ENCODE peak calls at places on chromosome 4, in four cellular contexts. F is colonic mucosa, U is endodermal cell, L is lower lobe of right lung. H is an unnamed sample.

GRCh38 chr4:55925235-55925634 is 23.5 kb upstream of the CEP135 start:
- DNase-seq in F (no peak), U (no peak), L (no peak), H (no peak)

GRCh38 chr4:126405369-126405982 is 1090.7 kb downstream of the FAT4 start:
- DNase-seq in F (no peak), U (no peak), L (no peak), H (no peak)

GRCh38 chr4:23036503-23036902 is 343.8 kb downstream of the GBA3 start:
- DNase-seq in F (no peak), U (no peak), L (no peak), H (no peak)

GRCh38 chr4:3302164-3302785 is 9.5 kb downstream of the RGS12 start:
- DNase-seq in F (no peak), U (peak; percentile 28), L (no peak), H (no peak)

GRCh38 chr4:129043523-129043922 is 49.8 kb downstream of the SCLT1 start:
- DNase-seq in F (no peak), U (no peak), L (no peak), H (no peak)

GRCh38 chr4:154582723-154583122 is 7.8 kb downstream of the FGA start:
- DNase-seq in F (no peak), U (no peak), L (no peak), H (no peak)

GRCh38 chr4:27148211-27148895 is 287.7 kb downstream of the STIM2 start:
- DNase-seq in F (no peak), U (no peak), L (no peak), H (no peak)

GRCh38 chr4:137360701-137361213 is 171.5 kb downstream of the PCDH18 start:
- DNase-seq in F (no peak), U (no peak), L (no peak), H (peak; percentile 52)

GRCh38 chr4:46329118-46329976 is 60.6 kb downstream of the GABRA2 start:
- DNase-seq in F (peak; percentile 33), U (peak; percentile 78), L (no peak), H (peak; percentile 60)

GRCh38 chr4:688695-689497 is at the start of gene SLC49A3:
- DNase-seq in F (no peak), U (peak; percentile 88), L (no peak), H (no peak)

GRCh38 chr4:54709281-54709854 is 51.6 kb downstream of the KIT start:
- DNase-seq in F (no peak), U (no peak), L (no peak), H (no peak)

GRCh38 chr4:80172203-80172602 is 25.1 kb upstream of the PRDM8 start:
- DNase-seq in F (no peak), U (no peak), L (no peak), H (peak; percentile 17)

GRCh38 chr4:190017357-190018200 is 9.5 kb downstream of the FRG2 start:
- DNase-seq in F (no peak), U (peak; percentile 54), L (no peak), H (no peak)

GRCh38 chr4:150244600-150244999 is 166.4 kb downstream of the DCLK2 start:
- DNase-seq in F (no peak), U (no peak), L (no peak), H (no peak)

GRCh38 chr4:145808021-145808650 is 128.2 kb downstream of the C4orf51 start:
- DNase-seq in F (no peak), U (peak; percentile 70), L (no peak), H (peak; percentile 99)

GRCh38 chr4:39032218-39033085 is at the start of gene TMEM156:
- DNase-seq in F (no peak), U (no peak), L (no peak), H (peak; percentile 31)

GRCh38 chr4:182255421-182256190 is 12.4 kb downstream of the TENM3 start:
- DNase-seq in F (no peak), U (peak; percentile 57), L (no peak), H (no peak)

GRCh38 chr4:74206088-74206826 is 48.3 kb downstream of the MTHFD2L start:
- DNase-seq in F (no peak), U (no peak), L (no peak), H (no peak)

GRCh38 chr4:153393397-153393796 is 48.9 kb downstream of the MND1 start:
- DNase-seq in F (no peak), U (no peak), L (peak; percentile 54), H (no peak)

GRCh38 chr4:165765053-165765452 is 108.0 kb upstream of the TLL1 start:
- DNase-seq in F (no peak), U (no peak), L (no peak), H (peak; percentile 87)

GRCh38 chr4:64807821-64808220 is 398.6 kb upstream of the TECRL start:
- DNase-seq in F (no peak), U (no peak), L (no peak), H (no peak)

GRCh38 chr4:156584100-156584499 is 387.5 kb downstream of the PDGFC start:
- DNase-seq in F (no peak), U (no peak), L (no peak), H (no peak)

GRCh38 chr4:52107336-52107735 is 56.2 kb downstream of the SPATA18 start:
- DNase-seq in F (no peak), U (no peak), L (no peak), H (no peak)

GRCh38 chr4:155033604-155034003 is 174.8 kb upstream of the NPY2R start:
- DNase-seq in F (no peak), U (no peak), L (no peak), H (no peak)

GRCh38 chr4:20723019-20723418 is 22.8 kb downstream of the PACRGL start:
- DNase-seq in F (no peak), U (no peak), L (no peak), H (peak; percentile 43)

GRCh38 chr4:1542516-1543320 is 136.5 kb upstream of the NKX1-1 start:
- DNase-seq in F (no peak), U (no peak), L (no peak), H (no peak)

GRCh38 chr4:180456928-180457327 is 1786.3 kb upstream of the TENM3 start:
- DNase-seq in F (no peak), U (peak; percentile 54), L (no peak), H (no peak)

GRCh38 chr4:38078590-38079381 is 118.6 kb downstream of the PTTG2 start:
- DNase-seq in F (peak; percentile 73), U (no peak), L (no peak), H (no peak)

GRCh38 chr4:184826315-184827266 is 823 bp upstream of the ACSL1 start:
- DNase-seq in F (peak; percentile 44), U (no peak), L (peak; percentile 76), H (no peak)

GRCh38 chr4:99885063-99885664 is 9.1 kb downstream of the LAMTOR3 start:
- DNase-seq in F (no peak), U (peak; percentile 49), L (no peak), H (no peak)

GRCh38 chr4:38179690-38180299 is 219.6 kb downstream of the PTTG2 start:
- DNase-seq in F (peak; percentile 88), U (peak; percentile 92), L (peak; percentile 62), H (no peak)

GRCh38 chr4:86432552-86433134 is 72.8 kb upstream of the MAPK10 start:
- DNase-seq in F (no peak), U (no peak), L (no peak), H (no peak)

GRCh38 chr4:47486306-47486705 is 1.2 kb downstream of the ATP10D start:
- DNase-seq in F (no peak), U (no peak), L (no peak), H (no peak)

GRCh38 chr4:47483722-47484121 is 1.4 kb upstream of the ATP10D start:
- DNase-seq in F (no peak), U (no peak), L (no peak), H (no peak)

GRCh38 chr4:47484169-47484568 is 906 bp upstream of the ATP10D start:
- DNase-seq in F (no peak), U (no peak), L (no peak), H (peak; percentile 94)

GRCh38 chr4:47482326-47482725 is 2.7 kb upstream of the ATP10D start:
- DNase-seq in F (no peak), U (no peak), L (no peak), H (peak; percentile 74)

GRCh38 chr4:47485047-47485692 is at the start of gene ATP10D:
- DNase-seq in F (peak; percentile 97), U (peak; percentile 97), L (peak; percentile 98), H (peak; percentile 88)
- TF ChIP-seq CTCF in F (no peak), U (peak; percentile 33), L (peak; percentile 22), H (peak; percentile 37)

GRCh38 chr4:10180603-10180926 is 64.0 kb upstream of the WDR1 start:
- DNase-seq in F (no peak), U (no peak), L (no peak), H (no peak)

GRCh38 chr4:10178763-10179162 is 62.2 kb upstream of the WDR1 start:
- DNase-seq in F (no peak), U (no peak), L (no peak), H (no peak)

GRCh38 chr4:10180927-10181744 is 64.5 kb upstream of the WDR1 start:
- DNase-seq in F (no peak), U (no peak), L (no peak), H (peak; percentile 89)

GRCh38 chr4:10181745-10182445 is 65.3 kb upstream of the WDR1 start:
- DNase-seq in F (no peak), U (no peak), L (no peak), H (no peak)

GRCh38 chr4:10179957-10180602 is 63.5 kb upstream of the WDR1 start:
- DNase-seq in F (no peak), U (no peak), L (no peak), H (no peak)
- H3K27ac ChIP-seq in F (no peak overlapping the region), U (no peak overlapping the region), L (no peak overlapping the region), H (no peak overlapping the region)

DNA sequence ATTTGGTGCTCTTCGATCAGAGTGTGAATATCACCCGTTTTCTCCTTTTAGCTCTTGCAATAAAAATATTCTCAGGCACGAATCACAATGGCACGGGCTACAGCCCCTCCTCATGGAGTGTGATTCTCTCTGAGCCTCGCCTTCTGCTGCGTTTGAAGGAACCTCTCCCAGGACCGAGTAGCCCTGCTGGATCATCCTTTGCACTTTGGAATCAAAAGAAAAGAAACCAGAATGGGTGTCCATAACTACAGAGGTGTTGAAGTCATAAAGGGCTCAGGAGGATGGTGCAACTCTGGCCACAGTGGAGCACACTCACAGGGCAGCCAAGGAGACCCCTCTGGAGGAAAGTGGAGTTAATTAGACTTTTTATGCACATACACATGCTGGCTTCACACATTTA is 19.2 kb downstream of the MAML3 start:
- DNase-seq in F (no peak), U (no peak), L (no peak), H (no peak)
- H3K4me1 ChIP-seq in F (no peaks in the 10 kb centered on the region), U (no peaks in the 10 kb centered on the region), L (peaks cover 27% of the 10 kb centered on the region), H (peaks cover 6% of the 10 kb centered on the region)

DNA sequence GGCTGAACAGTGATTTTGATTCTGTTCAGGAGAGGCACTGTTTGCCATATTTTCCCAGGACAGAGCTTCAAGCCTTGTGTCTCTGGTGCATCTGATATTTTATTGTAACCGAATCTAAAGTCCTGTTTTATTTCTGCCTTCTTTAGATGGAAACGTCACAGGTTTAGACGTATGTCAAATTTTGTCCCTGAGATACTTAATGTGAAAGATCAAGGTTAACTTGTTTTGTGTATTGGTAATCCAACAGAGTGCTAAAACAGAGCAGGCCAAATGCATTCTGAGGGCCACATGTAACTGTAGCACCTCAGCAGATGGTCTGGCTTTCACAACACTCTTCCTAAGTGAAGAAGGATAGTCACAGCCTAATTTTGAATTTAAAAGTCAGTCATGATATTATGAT is at the start of gene GNRHR:
- DNase-seq in F (no peak), U (no peak), L (no peak), H (no peak)
- TF ChIP-seq CTCF in F (no peak), U (no peak), L (no peak), H (no peak)

GRCh38 chr4:70471897-70472296 is at the start of gene MUC7:
- DNase-seq in F (no peak), U (no peak), L (no peak), H (no peak)
- H3K27ac ChIP-seq in F (no peak within 1 kb of the TSS), U (no peak within 1 kb of the TSS), L (no peak within 1 kb of the TSS), H (no peak within 1 kb of the TSS)